ENCODE peak calls at places on chromosomes 5 and 9, in six cellular contexts. J, Q, Y, B, H and R are unnamed samples.

GRCh38 chr5:82967072-82967471 is 110.1 kb downstream of the TMEM167A start:
- DNase-seq in J (no peak), Y (no peak), B (no peak), H (no peak), Q (no peak), R (no peak)

GRCh38 chr9:21754741-21755140 is 47.7 kb upstream of the MTAP start:
- DNase-seq in H (no peak), B (no peak), J (no peak), Q (no peak), Y (no peak), R (no peak)

GRCh38 chr9:73497796-73498195 is 346.1 kb downstream of the ANXA1 start:
- DNase-seq in Q (no peak), J (no peak), Y (no peak), B (no peak), H (no peak), R (no peak)

GRCh38 chr9:7368410-7369292 is 430.9 kb downstream of the DMAC1 start:
- DNase-seq in J (no peak), H (no peak), B (no peak), Y (no peak), Q (peak), R (no peak)

GRCh38 chr5:55232194-55232984 is 1.0 kb downstream of the CCNO start:
- DNase-seq in Q (peak), Y (no peak), H (no peak), J (no peak), B (no peak), R (peak)

GRCh38 chr9:32380944-32381343 is 3.5 kb upstream of the ACO1 start:
- DNase-seq in Y (no peak), Q (no peak), H (no peak), J (no peak), B (no peak), R (no peak)

GRCh38 chr5:37888476-37888875 is 48.6 kb upstream of the GDNF start:
- DNase-seq in Q (peak), Y (no peak), H (no peak), B (no peak), J (no peak), R (no peak)

GRCh38 chr9:136255896-136256890 is 10.6 kb upstream of the QSOX2 start:
- DNase-seq in B (no peak), J (no peak), Q (no peak), H (no peak), Y (peak), R (no peak)

GRCh38 chr9:124257865-124258764 is at the start of gene NEK6:
- DNase-seq in J (no peak), Q (peak), B (no peak), Y (peak), H (no peak), R (no peak)

GRCh38 chr5:172959824-172960799 is 888 bp downstream of the RPL26L1 start:
- DNase-seq in Y (no peak), J (no peak), H (no peak), B (no peak), Q (no peak), R (no peak)

GRCh38 chr9:91978739-91979414 is 28.8 kb upstream of the ROR2 start:
- DNase-seq in J (no peak), H (no peak), B (peak), Q (peak), Y (no peak), R (no peak)

GRCh38 chr5:74200560-74200959 is 440.0 kb downstream of the ENC1 start:
- DNase-seq in H (no peak), J (no peak), Q (no peak), Y (no peak), B (no peak), R (no peak)

GRCh38 chr5:95822038-95822407 is 503 bp downstream of the GLRX start:
- DNase-seq in B (no peak), Q (peak), J (peak), Y (peak), H (no peak), R (peak)

GRCh38 chr5:107668933-107669542 is 1.7 kb downstream of the EFNA5 start:
- DNase-seq in Y (no peak), B (peak), H (no peak), J (no peak), Q (no peak), R (peak)

GRCh38 chr9:96069821-96070220 is 194.3 kb downstream of the ERCC6L2 start:
- DNase-seq in Q (no peak), B (no peak), H (no peak), Y (no peak), J (no peak), R (no peak)

GRCh38 chr5:34886718-34887117 is 28.6 kb downstream of the RAD1 start:
- DNase-seq in B (no peak), Q (no peak), Y (no peak), H (no peak), J (no peak), R (no peak)

GRCh38 chr9:134222018-134222573 is 57.7 kb upstream of the RNU6ATAC start:
- DNase-seq in J (no peak), Q (no peak), H (no peak), Y (peak), B (no peak), R (no peak)

GRCh38 chr9:107240260-107240659 is 42.8 kb upstream of the RAD23B start:
- DNase-seq in Q (no peak), B (no peak), J (no peak), Y (no peak), H (no peak), R (no peak)

GRCh38 chr5:14032944-14033343 is 88.5 kb upstream of the DNAH5 start:
- DNase-seq in B (peak), Y (no peak), J (no peak), H (no peak), Q (peak), R (no peak)

GRCh38 chr9:37512439-37512838 is 26.7 kb downstream of the POLR1E start:
- DNase-seq in B (no peak), J (no peak), H (no peak), Y (no peak), Q (no peak), R (no peak)

GRCh38 chr9:94563548-94563947 is 8.7 kb downstream of the PCAT7 start:
- DNase-seq in Q (no peak), H (no peak), B (no peak), Y (no peak), J (no peak), R (no peak)

GRCh38 chr5:128539038-128539429 is 989 bp upstream of the FBN2 start:
- DNase-seq in B (no peak), Y (no peak), H (no peak), J (no peak), Q (peak), R (no peak)

GRCh38 chr9:77954018-77954417 is 77.6 kb downstream of the GNAQ start:
- DNase-seq in Q (peak), Y (no peak), J (no peak), H (no peak), B (peak), R (no peak)

GRCh38 chr9:69805962-69806633 is 14.5 kb upstream of the CFAP95 start:
- DNase-seq in B (no peak), Q (peak), J (peak), Y (peak), H (no peak), R (no peak)

GRCh38 chr5:67577424-67577823 is 380.8 kb upstream of the CD180 start:
- DNase-seq in B (no peak), Q (peak), H (no peak), J (no peak), Y (no peak), R (no peak)

GRCh38 chr9:134046894-134047681 is 20.7 kb downstream of the BRD3 start:
- DNase-seq in J (no peak), Q (no peak), Y (peak), B (no peak), H (no peak), R (no peak)

GRCh38 chr5:173644700-173645436 is 28.4 kb upstream of the BOD1 start:
- DNase-seq in H (no peak), Y (no peak), B (no peak), Q (no peak), J (no peak), R (no peak)

GRCh38 chr9:130406278-130406895 is 38.4 kb upstream of the ASS1 start:
- DNase-seq in Y (peak), J (no peak), H (no peak), B (no peak), Q (no peak), R (no peak)
- H3K27ac ChIP-seq in Y (no peak), J (no peak), H (no peak), B (no peak), Q (no peak), R (no peak)

DNA sequence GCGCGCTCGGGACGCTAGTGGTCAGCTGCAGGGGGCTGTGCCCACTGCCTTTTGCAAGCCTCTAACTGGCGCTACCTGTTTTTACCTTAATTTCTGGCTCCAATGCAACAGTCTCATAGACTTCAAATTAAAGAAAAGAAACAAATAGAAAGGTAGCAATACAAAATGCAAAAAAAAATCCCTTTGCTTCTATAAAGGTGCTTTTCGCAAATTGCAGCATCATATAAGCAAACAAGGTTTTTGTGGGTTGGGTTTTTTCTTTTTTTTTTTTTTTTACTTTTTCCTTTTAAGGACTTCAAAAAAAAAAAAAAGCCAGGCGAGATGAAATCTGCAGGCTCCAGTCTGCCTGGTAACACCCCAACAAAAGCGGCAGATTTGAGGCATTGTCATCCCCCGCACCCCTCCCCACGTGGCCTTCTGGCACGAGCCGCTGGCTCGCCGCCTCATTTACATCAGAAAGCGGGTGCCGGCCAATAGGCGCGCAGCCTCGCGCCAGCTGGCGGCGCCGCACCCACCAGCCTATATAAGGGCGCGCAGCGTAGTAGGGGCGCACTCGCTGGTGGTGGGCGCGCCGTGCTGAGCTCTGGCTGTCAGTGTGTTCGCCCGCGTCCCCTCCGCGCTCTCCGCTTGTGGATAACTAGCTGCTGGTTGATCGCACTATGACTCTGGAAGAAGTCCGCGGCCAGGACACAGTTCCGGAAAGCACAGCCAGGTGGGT is at the start of gene GADD45G:
- DNase-seq in B (peak), J (peak), Y (peak), H (peak), Q (peak), R (peak)
- H3K27ac ChIP-seq in B (peak), J (peak), Y (peak), H (peak), Q (peak), R (peak)

DNA sequence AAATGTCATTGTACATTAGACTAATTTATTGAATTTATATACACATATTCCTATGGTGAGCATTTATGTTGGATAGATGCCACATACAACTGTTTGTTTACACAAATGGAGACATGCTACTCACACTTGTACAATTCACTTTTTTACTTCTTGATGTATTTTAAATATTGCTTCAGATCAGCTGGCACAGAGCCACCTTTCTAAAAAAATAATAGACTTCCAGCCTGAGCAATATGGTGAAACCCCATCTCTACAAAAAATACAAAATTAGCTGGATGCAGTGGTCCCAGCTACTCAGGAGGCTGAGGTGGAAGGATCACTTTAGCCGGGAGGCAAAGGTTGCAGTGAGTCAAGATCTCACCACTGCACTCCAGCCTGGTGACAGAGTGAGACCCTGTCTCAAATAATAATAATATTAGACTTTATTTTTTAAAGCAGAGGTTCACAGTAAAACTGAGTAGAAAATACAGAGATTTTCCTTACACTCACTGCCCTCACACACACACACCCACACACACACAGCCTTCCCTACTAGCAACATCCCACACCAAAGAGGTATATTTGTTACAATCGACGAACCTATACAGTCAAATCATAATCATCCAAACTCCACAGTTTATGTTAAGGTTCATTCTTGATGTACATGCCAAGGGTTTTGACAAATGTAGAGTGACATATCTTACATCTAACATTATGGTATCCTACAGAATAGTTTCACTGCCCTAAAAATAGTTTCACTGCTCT is 16.5 kb upstream of the ADRB2 start:
- DNase-seq in Y (no peak), H (no peak), J (no peak), Q (no peak), B (no peak), R (no peak)
- H3K27ac ChIP-seq in Y (no peak), H (no peak), J (no peak), Q (no peak), B (no peak), R (no peak)

DNA sequence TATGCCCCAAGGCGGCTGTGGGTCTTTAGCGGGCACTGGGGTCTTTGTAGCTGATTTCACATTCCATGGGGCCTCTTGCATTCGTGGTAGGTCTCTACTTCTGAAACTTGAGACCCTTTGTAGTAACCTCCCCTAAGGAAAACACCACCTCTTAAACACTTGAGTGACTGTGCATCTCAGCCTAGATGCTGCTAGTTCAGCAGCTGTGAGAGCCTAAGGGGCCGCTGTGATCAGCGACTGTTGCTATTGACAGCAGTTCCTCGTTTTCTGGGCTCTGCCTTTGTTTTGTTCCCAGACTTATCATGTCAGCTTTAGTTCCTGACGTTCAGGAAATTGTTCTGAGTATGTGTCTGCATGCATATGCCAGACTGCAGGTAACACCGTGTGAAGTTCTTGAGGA is 171.2 kb downstream of the HSPA4 start:
- DNase-seq in Q (no peak), B (no peak), Y (no peak), H (no peak), J (no peak), R (no peak)
- H3K27ac ChIP-seq in Q (no peak), B (no peak), Y (no peak), H (no peak), J (no peak), R (no peak)